ENCODE peak calls at places on chromosomes 6 and 20, in five cellular contexts. I is cardiac fibroblast; H is CD8-positive, alpha-beta memory T cell; B is heart right ventricle; O is caudate nucleus. V is an unnamed sample.

GRCh38 chr6:21201673-21202430 is 391.7 kb upstream of the SOX4 start:
- DNase-seq in H (no peak), O (no peak), I (no peak), B (no peak), V (no peak)

GRCh38 chr6:3888153-3888957 is 39.2 kb downstream of the FAM50B start:
- DNase-seq in O (no peak), I (no peak), H (no peak), B (no peak), V (no peak)

GRCh38 chr20:15930324-15931305 is 642.6 kb downstream of the KIF16B start:
- DNase-seq in H (no peak), I (peak; percentile 31), O (no peak), B (no peak), V (no peak)

GRCh38 chr6:167985205-167985604 is 12.3 kb upstream of the KIF25 start:
- DNase-seq in O (no peak), H (no peak), I (no peak), B (no peak), V (no peak)

GRCh38 chr6:104784884-104785283 is 74.8 kb downstream of the HACE1 start:
- DNase-seq in H (no peak), I (peak; percentile 51), O (no peak), B (no peak), V (no peak)

GRCh38 chr6:21208114-21208795 is 385.3 kb upstream of the SOX4 start:
- DNase-seq in I (no peak), B (no peak), H (no peak), O (no peak), V (no peak)

GRCh38 chr6:19719691-19720127 is 117.5 kb upstream of the ID4 start:
- DNase-seq in H (no peak), B (no peak), I (peak; percentile 46), O (no peak), V (no peak)

GRCh38 chr6:129672345-129672691 is 37.7 kb downstream of the ARHGAP18 start:
- DNase-seq in O (no peak), I (peak; percentile 41), H (no peak), B (no peak), V (no peak)

GRCh38 chr20:43506238-43506637 is 1.3 kb upstream of the L3MBTL1 start:
- DNase-seq in O (no peak), I (no peak), H (no peak), B (no peak), V (no peak)

GRCh38 chr20:60430516-60431001 is 472.3 kb downstream of the CDH26 start:
- DNase-seq in O (no peak), B (no peak), I (no peak), H (no peak), V (no peak)

GRCh38 chr20:47262365-47263013 is 94.0 kb downstream of the ZMYND8 start:
- DNase-seq in B (no peak), H (no peak), O (no peak), I (no peak), V (peak; percentile 57)

GRCh38 chr20:21615617-21616080 is 89.8 kb upstream of the PAX1 start:
- DNase-seq in B (peak; percentile 20), I (peak; percentile 56), O (peak; percentile 65), H (no peak), V (peak; percentile 21)

GRCh38 chr20:31693987-31694661 is 28.5 kb downstream of the BCL2L1 start:
- DNase-seq in O (no peak), B (no peak), I (no peak), H (no peak), V (no peak)

GRCh38 chr6:7086488-7086887 is 21.3 kb upstream of the RREB1 start:
- DNase-seq in B (peak; percentile 22), O (no peak), H (peak; percentile 50), I (peak; percentile 33), V (peak; percentile 59)

GRCh38 chr6:139338845-139339244 is 35.6 kb downstream of the CITED2 start:
- DNase-seq in H (no peak), B (no peak), I (peak; percentile 80), O (no peak), V (no peak)

GRCh38 chr6:153511896-153512496 is 380.9 kb upstream of the RGS17 start:
- DNase-seq in O (no peak), I (peak; percentile 52), H (no peak), B (no peak), V (no peak)

GRCh38 chr6:129748212-129748900 is 38.4 kb upstream of the ARHGAP18 start:
- DNase-seq in B (no peak), O (no peak), I (peak; percentile 77), H (peak; percentile 64), V (peak; percentile 69)

GRCh38 chr6:29959492-29959891 is 17.2 kb downstream of the HLA-A start:
- DNase-seq in H (no peak), I (no peak), O (no peak), B (no peak), V (no peak)

GRCh38 chr6:42251911-42252637 is 34.4 kb upstream of the MRPS10 start:
- DNase-seq in H (no peak), I (peak; percentile 42), B (peak; percentile 83), O (no peak), V (no peak)

GRCh38 chr6:79570802-79571367 is 33.7 kb upstream of the LCA5 start:
- DNase-seq in H (no peak), I (peak; percentile 69), B (no peak), O (no peak), V (peak; percentile 13)

GRCh38 chr6:51167468-51167867 is 348.8 kb downstream of the TFAP2B start:
- DNase-seq in H (no peak), B (no peak), I (no peak), O (no peak), V (no peak)

GRCh38 chr6:133964052-133964451 is 11.0 kb downstream of the TBPL1 start:
- DNase-seq in H (no peak), I (peak; percentile 94), O (no peak), B (no peak), V (no peak)

GRCh38 chr6:164097557-164098398 is 683.3 kb downstream of the QKI start:
- DNase-seq in B (peak; percentile 58), I (peak; percentile 67), H (no peak), O (no peak), V (no peak)

GRCh38 chr6:105794263-105794662 is 291.9 kb upstream of the PRDM1 start:
- DNase-seq in I (no peak), B (peak; percentile 15), O (no peak), H (no peak), V (no peak)

GRCh38 chr6:116218172-116218633 is 35.7 kb downstream of the TSPYL4 start:
- DNase-seq in H (no peak), B (no peak), I (peak; percentile 52), O (no peak), V (no peak)

GRCh38 chr20:35387334-35387733 is 24.4 kb downstream of the UQCC1 start:
- DNase-seq in O (no peak), I (peak; percentile 79), B (no peak), H (no peak), V (no peak)

GRCh38 chr20:16476032-16476431 is 97.2 kb downstream of the KIF16B start:
- DNase-seq in I (peak; percentile 75), B (no peak), O (no peak), H (no peak), V (no peak)

GRCh38 chr20:62961310-62961783 is 8.8 kb downstream of the SLC17A9 start:
- DNase-seq in O (no peak), I (no peak), B (no peak), H (no peak), V (no peak)

GRCh38 chr6:41462980-41463930 is 82.9 kb upstream of the FOXP4 start:
- DNase-seq in I (peak; percentile 77), O (no peak), B (peak; percentile 74), H (no peak), V (peak; percentile 61)

GRCh38 chr6:165821754-165822153 is 158.7 kb upstream of the PDE10A start:
- DNase-seq in O (no peak), H (no peak), I (peak; percentile 32), B (no peak), V (no peak)

GRCh38 chr6:133682506-133683290 is 206.2 kb upstream of the TCF21 start:
- DNase-seq in I (peak; percentile 27), O (no peak), B (no peak), H (no peak), V (no peak)

GRCh38 chr6:125802943-125803377 is 12.2 kb downstream of the NCOA7 start:
- DNase-seq in B (no peak), H (no peak), I (peak; percentile 47), O (no peak), V (no peak)

GRCh38 chr6:160882019-160882418 is 109.5 kb upstream of the MAP3K4 start:
- DNase-seq in I (peak; percentile 2), O (no peak), H (no peak), B (no peak), V (no peak)

GRCh38 chr6:38695227-38695900 is 7.6 kb downstream of the GLO1 start:
- DNase-seq in B (no peak), O (no peak), H (no peak), I (no peak), V (no peak)

GRCh38 chr6:30885999-30886896 is 1.9 kb downstream of the DDR1 start:
- DNase-seq in O (peak; percentile 38), I (peak; percentile 72), B (no peak), H (no peak), V (no peak)